ENCODE peak calls at places on chromosomes 1 and 21, in four cellular contexts. One of them, this sample, is unnamed.

GRCh38 chr1:192702212-192702993 is 66.5 kb downstream of the RGS13 start:
- DNase-seq in stimulated activated CD4-positive, alpha-beta T cell treated with anti-CD3 and anti-CD28 coated beads, Interleukin-4, amount 100 ng/mL, for 48 hours: no peak
- DNase-seq in immature natural killer cell: no peak
- DNase-seq in activated T-cell treated with anti-CD3 and anti-CD28 coated beads, Interleukin-2, amount 50 U/mL, for 72 hours: no peak
- DNase-seq in this sample: peak

GRCh38 chr1:68196676-68197075 is 35.6 kb downstream of the WLS start:
- DNase-seq in stimulated activated CD4-positive, alpha-beta T cell treated with anti-CD3 and anti-CD28 coated beads, Interleukin-4, amount 100 ng/mL, for 48 hours: no peak
- DNase-seq in immature natural killer cell: no peak
- DNase-seq in activated T-cell treated with anti-CD3 and anti-CD28 coated beads, Interleukin-2, amount 50 U/mL, for 72 hours: no peak
- DNase-seq in this sample: no peak

GRCh38 chr1:53783056-53783455 is 44.1 kb upstream of the GLIS1 start:
- DNase-seq in stimulated activated CD4-positive, alpha-beta T cell treated with anti-CD3 and anti-CD28 coated beads, Interleukin-4, amount 100 ng/mL, for 48 hours: peak
- DNase-seq in immature natural killer cell: no peak
- DNase-seq in activated T-cell treated with anti-CD3 and anti-CD28 coated beads, Interleukin-2, amount 50 U/mL, for 72 hours: peak
- DNase-seq in this sample: no peak

GRCh38 chr1:64136749-64137568 is 66.5 kb upstream of the UBE2U start:
- DNase-seq in stimulated activated CD4-positive, alpha-beta T cell treated with anti-CD3 and anti-CD28 coated beads, Interleukin-4, amount 100 ng/mL, for 48 hours: peak
- DNase-seq in immature natural killer cell: peak
- DNase-seq in activated T-cell treated with anti-CD3 and anti-CD28 coated beads, Interleukin-2, amount 50 U/mL, for 72 hours: peak
- DNase-seq in this sample: peak

GRCh38 chr1:43057567-43057966 is 98.9 kb upstream of the SLC2A1 start:
- DNase-seq in stimulated activated CD4-positive, alpha-beta T cell treated with anti-CD3 and anti-CD28 coated beads, Interleukin-4, amount 100 ng/mL, for 48 hours: no peak
- DNase-seq in immature natural killer cell: peak
- DNase-seq in activated T-cell treated with anti-CD3 and anti-CD28 coated beads, Interleukin-2, amount 50 U/mL, for 72 hours: no peak
- DNase-seq in this sample: no peak

GRCh38 chr1:111930356-111930755 is 59.1 kb downstream of the KCND3 start:
- DNase-seq in stimulated activated CD4-positive, alpha-beta T cell treated with anti-CD3 and anti-CD28 coated beads, Interleukin-4, amount 100 ng/mL, for 48 hours: no peak
- DNase-seq in immature natural killer cell: no peak
- DNase-seq in activated T-cell treated with anti-CD3 and anti-CD28 coated beads, Interleukin-2, amount 50 U/mL, for 72 hours: no peak
- DNase-seq in this sample: no peak

GRCh38 chr1:42035205-42035829 is 116.6 kb upstream of the HIVEP3 start:
- DNase-seq in stimulated activated CD4-positive, alpha-beta T cell treated with anti-CD3 and anti-CD28 coated beads, Interleukin-4, amount 100 ng/mL, for 48 hours: peak
- DNase-seq in immature natural killer cell: peak
- DNase-seq in activated T-cell treated with anti-CD3 and anti-CD28 coated beads, Interleukin-2, amount 50 U/mL, for 72 hours: peak
- DNase-seq in this sample: peak

GRCh38 chr1:246651012-246651411 is 73.2 kb upstream of the SCCPDH start:
- DNase-seq in stimulated activated CD4-positive, alpha-beta T cell treated with anti-CD3 and anti-CD28 coated beads, Interleukin-4, amount 100 ng/mL, for 48 hours: no peak
- DNase-seq in immature natural killer cell: no peak
- DNase-seq in activated T-cell treated with anti-CD3 and anti-CD28 coated beads, Interleukin-2, amount 50 U/mL, for 72 hours: no peak
- DNase-seq in this sample: no peak

GRCh38 chr1:37071829-37072228 is 37.5 kb upstream of the GRIK3 start:
- DNase-seq in stimulated activated CD4-positive, alpha-beta T cell treated with anti-CD3 and anti-CD28 coated beads, Interleukin-4, amount 100 ng/mL, for 48 hours: no peak
- DNase-seq in immature natural killer cell: no peak
- DNase-seq in activated T-cell treated with anti-CD3 and anti-CD28 coated beads, Interleukin-2, amount 50 U/mL, for 72 hours: no peak
- DNase-seq in this sample: no peak

GRCh38 chr21:45430521-45431501 is 25.8 kb downstream of the COL18A1 start:
- DNase-seq in stimulated activated CD4-positive, alpha-beta T cell treated with anti-CD3 and anti-CD28 coated beads, Interleukin-4, amount 100 ng/mL, for 48 hours: no peak
- DNase-seq in immature natural killer cell: no peak
- DNase-seq in activated T-cell treated with anti-CD3 and anti-CD28 coated beads, Interleukin-2, amount 50 U/mL, for 72 hours: no peak
- DNase-seq in this sample: no peak

GRCh38 chr1:209390764-209391163 is 192.8 kb upstream of the CAMK1G start:
- DNase-seq in stimulated activated CD4-positive, alpha-beta T cell treated with anti-CD3 and anti-CD28 coated beads, Interleukin-4, amount 100 ng/mL, for 48 hours: no peak
- DNase-seq in immature natural killer cell: no peak
- DNase-seq in activated T-cell treated with anti-CD3 and anti-CD28 coated beads, Interleukin-2, amount 50 U/mL, for 72 hours: no peak
- DNase-seq in this sample: no peak

GRCh38 chr1:26053718-26054572 is 8.0 kb upstream of the SLC30A2 start:
- DNase-seq in stimulated activated CD4-positive, alpha-beta T cell treated with anti-CD3 and anti-CD28 coated beads, Interleukin-4, amount 100 ng/mL, for 48 hours: no peak
- DNase-seq in immature natural killer cell: no peak
- DNase-seq in activated T-cell treated with anti-CD3 and anti-CD28 coated beads, Interleukin-2, amount 50 U/mL, for 72 hours: no peak
- DNase-seq in this sample: no peak

GRCh38 chr1:185917646-185918045 is 183.5 kb downstream of the HMCN1 start:
- DNase-seq in stimulated activated CD4-positive, alpha-beta T cell treated with anti-CD3 and anti-CD28 coated beads, Interleukin-4, amount 100 ng/mL, for 48 hours: no peak
- DNase-seq in immature natural killer cell: no peak
- DNase-seq in activated T-cell treated with anti-CD3 and anti-CD28 coated beads, Interleukin-2, amount 50 U/mL, for 72 hours: no peak
- DNase-seq in this sample: peak

GRCh38 chr1:1433804-1434130 is 1.7 kb upstream of the VWA1 start:
- DNase-seq in stimulated activated CD4-positive, alpha-beta T cell treated with anti-CD3 and anti-CD28 coated beads, Interleukin-4, amount 100 ng/mL, for 48 hours: peak
- DNase-seq in immature natural killer cell: no peak
- DNase-seq in activated T-cell treated with anti-CD3 and anti-CD28 coated beads, Interleukin-2, amount 50 U/mL, for 72 hours: peak
- DNase-seq in this sample: no peak

GRCh38 chr21:44592446-44593365 is at the start of gene KRTAP10-6:
- DNase-seq in stimulated activated CD4-positive, alpha-beta T cell treated with anti-CD3 and anti-CD28 coated beads, Interleukin-4, amount 100 ng/mL, for 48 hours: no peak
- DNase-seq in immature natural killer cell: no peak
- DNase-seq in activated T-cell treated with anti-CD3 and anti-CD28 coated beads, Interleukin-2, amount 50 U/mL, for 72 hours: no peak
- DNase-seq in this sample: peak

GRCh38 chr1:230794871-230795645 is 47.9 kb downstream of the CAPN9 start:
- DNase-seq in stimulated activated CD4-positive, alpha-beta T cell treated with anti-CD3 and anti-CD28 coated beads, Interleukin-4, amount 100 ng/mL, for 48 hours: no peak
- DNase-seq in immature natural killer cell: no peak
- DNase-seq in activated T-cell treated with anti-CD3 and anti-CD28 coated beads, Interleukin-2, amount 50 U/mL, for 72 hours: no peak
- DNase-seq in this sample: no peak

GRCh38 chr1:163046071-163046470 is 23.1 kb upstream of the RGS4 start:
- DNase-seq in stimulated activated CD4-positive, alpha-beta T cell treated with anti-CD3 and anti-CD28 coated beads, Interleukin-4, amount 100 ng/mL, for 48 hours: no peak
- DNase-seq in immature natural killer cell: no peak
- DNase-seq in activated T-cell treated with anti-CD3 and anti-CD28 coated beads, Interleukin-2, amount 50 U/mL, for 72 hours: no peak
- DNase-seq in this sample: no peak

GRCh38 chr1:154348429-154349076 is 23.2 kb downstream of the ATP8B2 start:
- DNase-seq in stimulated activated CD4-positive, alpha-beta T cell treated with anti-CD3 and anti-CD28 coated beads, Interleukin-4, amount 100 ng/mL, for 48 hours: no peak
- DNase-seq in immature natural killer cell: no peak
- DNase-seq in activated T-cell treated with anti-CD3 and anti-CD28 coated beads, Interleukin-2, amount 50 U/mL, for 72 hours: no peak
- DNase-seq in this sample: no peak

GRCh38 chr1:230163205-230163604 is 96.2 kb downstream of the GALNT2 start:
- DNase-seq in stimulated activated CD4-positive, alpha-beta T cell treated with anti-CD3 and anti-CD28 coated beads, Interleukin-4, amount 100 ng/mL, for 48 hours: no peak
- DNase-seq in immature natural killer cell: no peak
- DNase-seq in activated T-cell treated with anti-CD3 and anti-CD28 coated beads, Interleukin-2, amount 50 U/mL, for 72 hours: no peak
- DNase-seq in this sample: no peak

GRCh38 chr1:157948547-157949152 is 44.8 kb upstream of the KIRREL1 start:
- DNase-seq in stimulated activated CD4-positive, alpha-beta T cell treated with anti-CD3 and anti-CD28 coated beads, Interleukin-4, amount 100 ng/mL, for 48 hours: no peak
- DNase-seq in immature natural killer cell: no peak
- DNase-seq in activated T-cell treated with anti-CD3 and anti-CD28 coated beads, Interleukin-2, amount 50 U/mL, for 72 hours: no peak
- DNase-seq in this sample: no peak

GRCh38 chr1:242055921-242056320 is 57.0 kb upstream of the MAP1LC3C start:
- DNase-seq in stimulated activated CD4-positive, alpha-beta T cell treated with anti-CD3 and anti-CD28 coated beads, Interleukin-4, amount 100 ng/mL, for 48 hours: no peak
- DNase-seq in immature natural killer cell: no peak
- DNase-seq in activated T-cell treated with anti-CD3 and anti-CD28 coated beads, Interleukin-2, amount 50 U/mL, for 72 hours: no peak
- DNase-seq in this sample: no peak

GRCh38 chr21:42233067-42233981 is 14.4 kb downstream of the ABCG1 start:
- DNase-seq in stimulated activated CD4-positive, alpha-beta T cell treated with anti-CD3 and anti-CD28 coated beads, Interleukin-4, amount 100 ng/mL, for 48 hours: peak
- DNase-seq in immature natural killer cell: peak
- DNase-seq in activated T-cell treated with anti-CD3 and anti-CD28 coated beads, Interleukin-2, amount 50 U/mL, for 72 hours: peak
- DNase-seq in this sample: peak

GRCh38 chr21:32776743-32777142 is 5.2 kb upstream of the PAXBP1 start:
- DNase-seq in stimulated activated CD4-positive, alpha-beta T cell treated with anti-CD3 and anti-CD28 coated beads, Interleukin-4, amount 100 ng/mL, for 48 hours: no peak
- DNase-seq in immature natural killer cell: no peak
- DNase-seq in activated T-cell treated with anti-CD3 and anti-CD28 coated beads, Interleukin-2, amount 50 U/mL, for 72 hours: no peak
- DNase-seq in this sample: no peak

GRCh38 chr1:1202831-1203560 is 3.4 kb downstream of the TNFRSF18 start:
- DNase-seq in stimulated activated CD4-positive, alpha-beta T cell treated with anti-CD3 and anti-CD28 coated beads, Interleukin-4, amount 100 ng/mL, for 48 hours: no peak
- DNase-seq in immature natural killer cell: no peak
- DNase-seq in activated T-cell treated with anti-CD3 and anti-CD28 coated beads, Interleukin-2, amount 50 U/mL, for 72 hours: peak
- DNase-seq in this sample: no peak

GRCh38 chr1:200894712-200895447 is at the start of gene INAVA:
- DNase-seq in stimulated activated CD4-positive, alpha-beta T cell treated with anti-CD3 and anti-CD28 coated beads, Interleukin-4, amount 100 ng/mL, for 48 hours: no peak
- DNase-seq in immature natural killer cell: no peak
- DNase-seq in activated T-cell treated with anti-CD3 and anti-CD28 coated beads, Interleukin-2, amount 50 U/mL, for 72 hours: no peak
- DNase-seq in this sample: no peak

GRCh38 chr1:217534566-217534965 is 96.3 kb downstream of the GPATCH2 start:
- DNase-seq in stimulated activated CD4-positive, alpha-beta T cell treated with anti-CD3 and anti-CD28 coated beads, Interleukin-4, amount 100 ng/mL, for 48 hours: no peak
- DNase-seq in immature natural killer cell: no peak
- DNase-seq in activated T-cell treated with anti-CD3 and anti-CD28 coated beads, Interleukin-2, amount 50 U/mL, for 72 hours: no peak
- DNase-seq in this sample: no peak

GRCh38 chr1:73761559-73761958 is 436.4 kb downstream of the LRRIQ3 start:
- DNase-seq in stimulated activated CD4-positive, alpha-beta T cell treated with anti-CD3 and anti-CD28 coated beads, Interleukin-4, amount 100 ng/mL, for 48 hours: no peak
- DNase-seq in immature natural killer cell: no peak
- DNase-seq in activated T-cell treated with anti-CD3 and anti-CD28 coated beads, Interleukin-2, amount 50 U/mL, for 72 hours: no peak
- DNase-seq in this sample: no peak

GRCh38 chr1:14693996-14694395 is 95.5 kb downstream of the KAZN start:
- DNase-seq in stimulated activated CD4-positive, alpha-beta T cell treated with anti-CD3 and anti-CD28 coated beads, Interleukin-4, amount 100 ng/mL, for 48 hours: no peak
- DNase-seq in immature natural killer cell: no peak
- DNase-seq in activated T-cell treated with anti-CD3 and anti-CD28 coated beads, Interleukin-2, amount 50 U/mL, for 72 hours: no peak
- DNase-seq in this sample: no peak

GRCh38 chr1:163056832-163057231 is 12.3 kb upstream of the RGS4 start:
- DNase-seq in stimulated activated CD4-positive, alpha-beta T cell treated with anti-CD3 and anti-CD28 coated beads, Interleukin-4, amount 100 ng/mL, for 48 hours: no peak
- DNase-seq in immature natural killer cell: no peak
- DNase-seq in activated T-cell treated with anti-CD3 and anti-CD28 coated beads, Interleukin-2, amount 50 U/mL, for 72 hours: no peak
- DNase-seq in this sample: no peak

GRCh38 chr1:179077396-179077795 is 4.5 kb upstream of the TOR3A start:
- DNase-seq in stimulated activated CD4-positive, alpha-beta T cell treated with anti-CD3 and anti-CD28 coated beads, Interleukin-4, amount 100 ng/mL, for 48 hours: no peak
- DNase-seq in immature natural killer cell: no peak
- DNase-seq in activated T-cell treated with anti-CD3 and anti-CD28 coated beads, Interleukin-2, amount 50 U/mL, for 72 hours: no peak
- DNase-seq in this sample: no peak

GRCh38 chr1:78126506-78126905 is 80.7 kb downstream of the GIPC2 start:
- DNase-seq in stimulated activated CD4-positive, alpha-beta T cell treated with anti-CD3 and anti-CD28 coated beads, Interleukin-4, amount 100 ng/mL, for 48 hours: no peak
- DNase-seq in immature natural killer cell: no peak
- DNase-seq in activated T-cell treated with anti-CD3 and anti-CD28 coated beads, Interleukin-2, amount 50 U/mL, for 72 hours: no peak
- DNase-seq in this sample: no peak

GRCh38 chr1:204348722-204349121 is 11.0 kb downstream of the PLEKHA6 start:
- DNase-seq in stimulated activated CD4-positive, alpha-beta T cell treated with anti-CD3 and anti-CD28 coated beads, Interleukin-4, amount 100 ng/mL, for 48 hours: no peak
- DNase-seq in immature natural killer cell: no peak
- DNase-seq in activated T-cell treated with anti-CD3 and anti-CD28 coated beads, Interleukin-2, amount 50 U/mL, for 72 hours: no peak
- DNase-seq in this sample: peak

GRCh38 chr1:170660281-170660713 is 3.6 kb upstream of the PRRX1 start:
- DNase-seq in stimulated activated CD4-positive, alpha-beta T cell treated with anti-CD3 and anti-CD28 coated beads, Interleukin-4, amount 100 ng/mL, for 48 hours: no peak
- DNase-seq in immature natural killer cell: no peak
- DNase-seq in activated T-cell treated with anti-CD3 and anti-CD28 coated beads, Interleukin-2, amount 50 U/mL, for 72 hours: no peak
- DNase-seq in this sample: no peak